ENCODE peak calls at places on chromosome 3, in nine cellular contexts. N is Peyer's patch; C is OCI-LY7; F is left ventricle myocardium inferior; H is PC-3; O is cardiac muscle cell; Q is transverse colon; T is naive thymus-derived CD4-positive, alpha-beta T cell; I is HepG2. P is an unnamed sample.

GRCh38 chr3:2655229-2655701 is 454.9 kb downstream of the IL5RA start:
- DNase-seq in N (no peak), C (no peak), F (no peak), H (no peak), O (no peak), Q (no peak), T (no peak), I (no peak), P (no peak)

GRCh38 chr3:170355738-170356595 is 1.5 kb upstream of the SKIL start:
- DNase-seq in N (peak; percentile 51), C (peak; percentile 72), F (peak; percentile 54), H (no peak), O (peak; percentile 79), Q (peak; percentile 56), T (no peak), I (no peak), P (no peak)

GRCh38 chr3:127697531-127698240 is 24.9 kb downstream of the ABTB1 start:
- DNase-seq in N (peak; percentile 58), C (peak; percentile 76), F (peak; percentile 88), H (peak; percentile 70), O (peak; percentile 94), Q (peak; percentile 62), T (peak; percentile 43), I (peak; percentile 58), P (peak; percentile 38)

GRCh38 chr3:160061525-160061924 is 72.9 kb downstream of the IL12A start:
- DNase-seq in N (no peak), C (no peak), F (no peak), H (no peak), O (no peak), Q (no peak), T (no peak), I (no peak), P (no peak)

GRCh38 chr3:170689218-170689874 is 103.5 kb upstream of the SLC7A14 start:
- DNase-seq in N (no peak), C (no peak), F (no peak), H (peak; percentile 92), O (peak; percentile 90), Q (no peak), T (no peak), I (no peak), P (no peak)

GRCh38 chr3:44120721-44121582 is 120.7 kb upstream of the TOPAZ1 start:
- DNase-seq in N (no peak), C (no peak), F (peak; percentile 51), H (no peak), O (peak; percentile 3), Q (no peak), T (no peak), I (no peak), P (no peak)

GRCh38 chr3:154334973-154335420 is 10.7 kb upstream of the DHX36 start:
- DNase-seq in N (no peak), C (peak; percentile 46), F (no peak), H (peak; percentile 70), O (peak; percentile 49), Q (no peak), T (no peak), I (peak; percentile 20), P (peak; percentile 49)

GRCh38 chr3:141306276-141306675 is 62.0 kb upstream of the ZBTB38 start:
- DNase-seq in N (no peak), C (no peak), F (no peak), H (no peak), O (no peak), Q (no peak), T (no peak), I (no peak), P (no peak)

GRCh38 chr3:148971819-148972218 is 19.5 kb upstream of the GYG1 start:
- DNase-seq in N (no peak), C (no peak), F (no peak), H (no peak), O (peak; percentile 88), Q (no peak), T (no peak), I (no peak), P (no peak)

GRCh38 chr3:121852256-121852655 is 17.2 kb downstream of the EAF2 start:
- DNase-seq in N (no peak), C (no peak), F (no peak), H (no peak), O (no peak), Q (no peak), T (no peak), I (no peak), P (no peak)

GRCh38 chr3:43473737-43474136 is 148.1 kb downstream of the ANO10 start:
- DNase-seq in N (no peak), C (no peak), F (no peak), H (no peak), O (no peak), Q (no peak), T (no peak), I (no peak), P (no peak)

GRCh38 chr3:28343144-28343543 is 5.4 kb upstream of the ZCWPW2 start:
- DNase-seq in N (no peak), C (no peak), F (no peak), H (no peak), O (no peak), Q (no peak), T (no peak), I (no peak), P (no peak)
- H3K4me3 ChIP-seq in N (no peak overlapping the region), C (no peak overlapping the region), F (no peak overlapping the region), H (no peak overlapping the region), O (no peak overlapping the region), Q (no peak overlapping the region), T (no peak overlapping the region), I (no peak overlapping the region), P (no peak overlapping the region)

GRCh38 chr3:46395210-46395661 is 11.6 kb downstream of the CCR5AS start:
- DNase-seq in N (no peak), C (no peak), F (no peak), H (no peak), O (peak; percentile 79), Q (no peak), T (no peak), I (no peak), P (peak; percentile 14)

GRCh38 chr3:46393554-46394434 is 13.1 kb downstream of the CCR5AS start:
- DNase-seq in N (no peak), C (no peak), F (no peak), H (no peak), O (peak; percentile 62), Q (no peak), T (no peak), I (no peak), P (no peak)

GRCh38 chr3:46396129-46396528 is 10.7 kb downstream of the CCR5AS start:
- DNase-seq in N (no peak), C (no peak), F (no peak), H (no peak), O (no peak), Q (no peak), T (no peak), I (no peak), P (no peak)

GRCh38 chr3:46389306-46389705 is 17.6 kb downstream of the CCR5AS start:
- DNase-seq in N (no peak), C (no peak), F (no peak), H (no peak), O (no peak), Q (no peak), T (no peak), I (no peak), P (no peak)

DNA sequence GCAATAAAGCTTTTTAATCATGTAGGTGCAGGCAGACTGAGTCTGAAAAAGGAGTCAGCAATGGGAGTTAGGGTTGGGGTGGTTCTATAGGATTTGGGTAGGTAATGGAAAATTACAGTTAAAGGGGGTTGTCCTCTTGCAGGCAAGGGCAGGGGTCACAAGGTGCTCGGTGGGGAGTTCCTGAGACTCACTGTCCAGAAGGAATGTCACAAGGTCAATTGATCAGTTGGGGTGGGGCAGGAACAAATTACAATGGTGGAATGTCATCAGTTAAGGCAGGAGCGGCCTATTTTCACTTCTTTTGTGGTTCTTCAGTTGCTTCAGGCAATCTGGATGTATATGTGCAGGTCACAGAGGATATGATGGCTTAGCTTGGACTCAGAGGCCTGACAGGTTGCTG is 13.9 kb downstream of the CCR5AS start:
- DNase-seq in N (no peak), C (no peak), F (no peak), H (no peak), O (no peak), Q (no peak), T (no peak), I (no peak), P (no peak)
- H3K27ac ChIP-seq in N (no peak overlapping the region), C (no peak overlapping the region), F (no peak overlapping the region), H (no peak overlapping the region), O (no peak overlapping the region), Q (no peak overlapping the region), T (no peak overlapping the region), I (no peak overlapping the region), P (no peak overlapping the region)

DNA sequence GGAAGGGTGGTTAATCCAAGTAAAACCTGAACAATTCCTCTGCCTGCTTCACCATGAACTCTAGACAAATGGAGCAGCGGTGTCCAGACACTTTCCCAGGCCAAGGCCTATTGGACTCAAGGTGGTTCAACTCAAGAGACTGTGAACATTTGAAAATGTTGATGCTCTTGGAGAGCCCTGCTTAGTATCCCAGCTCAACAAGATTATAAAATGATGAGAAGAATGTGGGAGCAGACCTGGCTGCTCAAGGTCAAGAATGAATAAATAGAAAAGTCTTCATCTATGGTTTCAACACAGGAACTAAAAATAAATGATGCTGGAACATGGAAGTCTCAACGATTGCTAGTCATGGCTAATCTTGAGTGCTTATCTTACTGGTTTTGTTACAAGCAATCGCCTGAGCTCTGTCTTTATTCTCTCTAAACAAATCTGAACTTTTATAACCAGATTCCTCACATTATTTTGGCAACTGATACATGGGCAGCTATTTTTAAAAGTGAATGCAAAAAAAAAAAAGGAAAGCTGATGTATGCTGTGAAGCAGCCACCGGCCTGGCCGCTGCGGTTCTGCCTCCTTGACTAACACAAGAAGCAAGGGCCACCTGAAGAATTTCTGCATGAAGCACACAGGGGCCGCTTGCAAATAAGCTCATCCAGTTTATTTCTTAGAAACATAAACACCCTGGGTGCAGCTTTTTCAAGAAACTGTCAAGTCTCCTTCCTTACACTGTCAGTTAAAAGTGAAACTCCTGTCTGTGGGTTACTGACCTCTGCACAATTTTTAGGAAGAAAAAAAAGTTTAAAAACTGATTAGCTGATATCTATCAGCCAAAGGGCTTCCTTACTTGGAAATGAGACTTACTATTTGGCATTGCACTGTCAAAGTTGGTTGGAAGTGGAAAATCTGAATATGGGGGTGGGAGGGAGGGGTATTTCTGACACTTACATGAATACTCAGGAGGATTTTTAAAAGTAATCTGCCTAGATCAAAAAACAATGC is 120.1 kb upstream of the ARHGEF3 start:
- DNase-seq in N (no peak), C (peak; percentile 58), F (no peak), H (no peak), O (peak; percentile 78), Q (no peak), T (no peak), I (no peak), P (peak; percentile 75)
- H3K4me1 ChIP-seq in N (peaks cover 21% of the 10 kb centered on the region), C (peaks cover 98% of the 10 kb centered on the region), F (peaks cover 74% of the 10 kb centered on the region), H (peaks cover 20% of the 10 kb centered on the region), O (peaks cover 21% of the 10 kb centered on the region), Q (peaks cover 70% of the 10 kb centered on the region), T (peaks cover 66% of the 10 kb centered on the region), I (no peaks in the 10 kb centered on the region), P (peaks cover 74% of the 10 kb centered on the region)

DNA sequence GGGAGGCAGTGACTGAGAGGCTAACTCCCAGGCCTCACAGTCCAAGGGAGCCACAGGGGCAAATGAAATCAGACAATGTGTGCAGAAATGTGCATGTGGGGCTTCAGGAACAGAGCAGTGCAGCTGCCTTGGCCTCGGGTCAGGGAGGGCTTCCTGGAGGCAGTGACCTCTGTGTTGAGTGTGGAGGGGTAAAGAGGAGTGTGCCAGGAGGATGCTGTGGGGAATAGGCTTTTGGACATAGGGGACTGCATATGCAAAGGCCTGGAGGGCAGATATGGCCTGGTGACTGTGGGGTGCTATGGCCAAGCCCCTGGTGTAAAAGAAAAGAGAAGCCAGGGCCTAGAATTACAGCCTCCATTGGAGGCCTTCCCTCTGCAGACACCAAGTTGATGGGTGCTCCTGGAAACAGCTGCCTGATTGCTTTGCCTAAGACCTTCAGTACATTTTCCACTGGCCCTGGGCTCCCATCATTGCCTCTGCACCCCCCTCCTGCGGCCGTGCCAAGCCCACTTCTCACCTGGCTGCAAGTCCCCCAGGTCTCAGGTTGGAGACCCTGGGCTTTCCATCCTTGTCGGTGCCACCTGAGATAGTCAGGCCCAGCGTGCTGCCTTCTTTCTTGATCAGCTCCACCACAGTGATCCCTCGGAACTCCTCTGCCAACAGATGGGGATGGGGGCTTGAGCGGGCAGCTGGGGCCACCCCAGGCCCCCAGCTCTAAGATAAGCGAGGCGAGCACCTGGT is 15.1 kb downstream of the GRIP2 start:
- DNase-seq in N (no peak), C (no peak), F (no peak), H (no peak), O (no peak), Q (no peak), T (no peak), I (no peak), P (no peak)
- H3K4me3 ChIP-seq in N (no peak overlapping the region), C (no peak overlapping the region), F (peak overlapping the region; percentile 9), H (no peak overlapping the region), O (no peak overlapping the region), Q (no peak overlapping the region), T (no peak overlapping the region), I (no peak overlapping the region), P (no peak overlapping the region)

P was measured in CD4-positive, CD25-positive, alpha-beta regulatory T cell.